ENCODE peak calls at places on chromosomes 12 and 14, in six cellular contexts. Y is coronary artery, E is NCI-H187 treated with DMSO at 0.1 percent for 48 hours, W is neuronal stem cell, Q is sigmoid colon, U is fibroblast of the aortic adventitia. D is an unnamed sample.

GRCh38 chr12:53234236-53234635 is 2.2 kb upstream of the RARG start:
- DNase-seq in E (no peak), U (no peak), W (no peak), Q (no peak), Y (no peak), D (no peak)

GRCh38 chr14:91997492-91997891 is 42.4 kb downstream of the TRIP11 start:
- DNase-seq in Y (no peak), U (peak), W (no peak), E (no peak), Q (no peak), D (no peak)

GRCh38 chr12:29164477-29165163 is 15.5 kb downstream of the FAR2 start:
- DNase-seq in Y (no peak), U (peak), E (no peak), W (no peak), Q (no peak), D (peak)

GRCh38 chr14:68375371-68375770 is 417.5 kb downstream of the ZFP36L1 start:
- DNase-seq in Q (no peak), W (no peak), U (no peak), Y (no peak), E (no peak), D (no peak)

GRCh38 chr14:50213795-50214194 is 17.6 kb downstream of the SOS2 start:
- DNase-seq in U (no peak), Q (no peak), W (no peak), Y (no peak), E (no peak), D (no peak)

GRCh38 chr14:71726639-71727085 is 205.6 kb upstream of the RGS6 start:
- DNase-seq in U (no peak), Q (no peak), W (no peak), E (no peak), Y (no peak), D (no peak)

GRCh38 chr12:85527192-85527591 is 247.2 kb downstream of the ALX1 start:
- DNase-seq in U (no peak), Q (no peak), Y (no peak), W (no peak), E (no peak), D (no peak)

GRCh38 chr14:61621444-61621843 is 73.9 kb upstream of the HIF1A start:
- DNase-seq in Y (no peak), W (no peak), Q (no peak), E (no peak), U (no peak), D (no peak)

GRCh38 chr12:109739747-109740693 is 26.4 kb downstream of the FAM222A start:
- DNase-seq in E (no peak), Q (peak), U (no peak), Y (no peak), W (no peak), D (no peak)

GRCh38 chr14:80055912-80056801 is 155.1 kb downstream of the DIO2 start:
- DNase-seq in Q (no peak), E (peak), W (peak), U (peak), Y (no peak), D (no peak)

GRCh38 chr12:132506730-132507538 is 17.0 kb downstream of the FBRSL1 start:
- DNase-seq in U (peak), Q (peak), W (no peak), Y (peak), E (no peak), D (peak)

GRCh38 chr12:65878540-65878939 is 54.3 kb downstream of the HMGA2 start:
- DNase-seq in U (peak), Q (no peak), E (no peak), Y (no peak), W (no peak), D (no peak)

GRCh38 chr12:57755454-57756372 is 810 bp downstream of the MARCHF9 start:
- DNase-seq in W (no peak), Q (peak), U (no peak), Y (no peak), E (no peak), D (no peak)

GRCh38 chr14:45085004-45085403 is 1.1 kb downstream of the PRPF39 start:
- DNase-seq in E (no peak), Y (no peak), W (no peak), U (peak), Q (no peak), D (no peak)

GRCh38 chr12:93784339-93785086 is 107.3 kb downstream of the CRADD start:
- DNase-seq in U (peak), E (peak), Y (no peak), W (no peak), Q (peak), D (peak)

GRCh38 chr12:50049254-50050118 is 7.9 kb upstream of the ASIC1 start:
- DNase-seq in E (no peak), Y (no peak), U (no peak), Q (no peak), W (no peak), D (no peak)

GRCh38 chr14:24690492-24690891 is 56.5 kb upstream of the GZMB start:
- DNase-seq in W (no peak), Y (no peak), U (no peak), Q (no peak), E (no peak), D (no peak)

GRCh38 chr12:105192624-105193225 is 43.2 kb downstream of the APPL2 start:
- DNase-seq in W (no peak), Y (no peak), E (no peak), Q (no peak), U (no peak), D (no peak)

GRCh38 chr12:131386167-131386521 is 324.7 kb upstream of the SFSWAP start:
- DNase-seq in Y (no peak), Q (peak), W (no peak), E (no peak), U (no peak), D (no peak)

GRCh38 chr12:14258468-14258947 is 107.0 kb upstream of the ATF7IP start:
- DNase-seq in W (no peak), U (no peak), Y (no peak), E (no peak), Q (no peak), D (no peak)

D was measured in GF-D8.